ENCODE peak calls at places on chromosome 21, in ten cellular contexts. L, H, M, T, U, P, Y, I, O and B are unnamed samples.

GRCh38 chr21:34531399-34531798 is 19.4 kb upstream of the KCNE1 start:
- DNase-seq in T (no peak), L (no peak), H (peak), O (no peak), I (no peak), M (no peak), P (no peak), Y (no peak), U (no peak), B (no peak)

GRCh38 chr21:34857122-34857713 is 188.4 kb downstream of the CLIC6 start:
- DNase-seq in T (no peak), U (no peak), L (no peak), H (no peak), P (no peak), M (no peak), I (no peak), O (no peak), Y (no peak), B (no peak)

GRCh38 chr21:27649323-27649722 is 682.4 kb upstream of the ADAMTS5 start:
- DNase-seq in L (peak), Y (no peak), I (no peak), T (no peak), M (no peak), H (no peak), P (no peak), U (peak), O (no peak), B (no peak)

GRCh38 chr21:43193651-43194302 is 25.0 kb downstream of the CRYAA start:
- DNase-seq in I (no peak), Y (peak), T (no peak), M (no peak), O (no peak), L (peak), U (peak), H (peak), P (peak), B (no peak)

GRCh38 chr21:45224189-45224938 is 63.3 kb downstream of the POFUT2 start:
- DNase-seq in Y (no peak), L (no peak), H (no peak), T (no peak), O (peak), P (no peak), M (no peak), U (no peak), I (no peak), B (peak)

GRCh38 chr21:32386195-32386870 is 6.5 kb downstream of the URB1 start:
- DNase-seq in H (peak), U (no peak), O (no peak), P (no peak), I (no peak), M (no peak), T (no peak), Y (no peak), L (no peak), B (no peak)

GRCh38 chr21:15254111-15254510 is 189.3 kb upstream of the NRIP1 start:
- DNase-seq in T (no peak), P (no peak), Y (no peak), O (no peak), U (no peak), H (no peak), M (no peak), L (no peak), I (no peak), B (no peak)

GRCh38 chr21:16533692-16534407 is 804.1 kb downstream of the USP25 start:
- DNase-seq in L (no peak), Y (no peak), O (no peak), I (no peak), P (no peak), U (no peak), M (peak), H (no peak), T (no peak), B (no peak)

GRCh38 chr21:42426424-42426823 is 22.7 kb downstream of the UBASH3A start:
- DNase-seq in U (no peak), T (no peak), O (no peak), I (no peak), L (no peak), P (no peak), M (no peak), H (no peak), Y (no peak), B (no peak)

GRCh38 chr21:45995686-45996179 is 14.2 kb downstream of the COL6A1 start:
- DNase-seq in O (no peak), T (no peak), I (no peak), L (no peak), U (no peak), P (no peak), M (no peak), H (peak), Y (no peak), B (peak)

GRCh38 chr21:43361493-43362296 is 65.2 kb downstream of the SIK1 start:
- DNase-seq in Y (no peak), T (no peak), H (peak), I (no peak), U (no peak), O (peak), M (no peak), L (peak), P (no peak), B (peak)

GRCh38 chr21:45920824-45921600 is 60.6 kb upstream of the COL6A1 start:
- DNase-seq in O (no peak), H (no peak), Y (no peak), M (no peak), P (no peak), U (no peak), T (no peak), L (no peak), I (no peak), B (no peak)

GRCh38 chr21:25568230-25568629 is 39.1 kb downstream of the MRPL39 start:
- DNase-seq in Y (no peak), M (no peak), I (no peak), H (peak), P (no peak), O (no peak), U (peak), T (no peak), L (no peak), B (no peak)

GRCh38 chr21:38958940-38959685 is 153.4 kb downstream of the ETS2 start:
- DNase-seq in H (peak), I (peak), U (peak), T (no peak), O (no peak), L (no peak), Y (no peak), M (no peak), P (no peak), B (no peak)

GRCh38 chr21:43362306-43362927 is 64.5 kb downstream of the SIK1 start:
- DNase-seq in H (peak), I (no peak), L (peak), P (peak), O (peak), T (peak), Y (peak), U (peak), M (no peak), B (peak)

GRCh38 chr21:43340491-43341348 is 86.2 kb downstream of the SIK1 start:
- DNase-seq in P (no peak), Y (no peak), L (no peak), M (no peak), O (no peak), I (no peak), U (peak), T (no peak), H (peak), B (no peak)